ENCODE peak calls at places on chromosomes 6 and 20, in six cellular contexts. One of them, this sample, is unnamed.

GRCh38 chr6:34196833-34197195 is 39.9 kb upstream of the HMGA1 start:
- DNase-seq in esophagus muscularis mucosa: no peak
- DNase-seq in BJ: no peak
- DNase-seq in AG04449: no peak
- DNase-seq in choroid plexus epithelial cell: no peak
- DNase-seq in progenitor cell of endocrine pancreas: no peak
- DNase-seq in this sample: no peak

GRCh38 chr20:48722002-48722731 is 105.6 kb downstream of the PREX1 start:
- DNase-seq in esophagus muscularis mucosa: no peak
- DNase-seq in BJ: no peak
- DNase-seq in AG04449: no peak
- DNase-seq in choroid plexus epithelial cell: peak
- DNase-seq in progenitor cell of endocrine pancreas: no peak
- DNase-seq in this sample: no peak

GRCh38 chr6:47479156-47479541 is 1.6 kb downstream of the CD2AP start:
- DNase-seq in esophagus muscularis mucosa: no peak
- DNase-seq in BJ: no peak
- DNase-seq in AG04449: no peak
- DNase-seq in choroid plexus epithelial cell: peak
- DNase-seq in progenitor cell of endocrine pancreas: no peak
- DNase-seq in this sample: peak

GRCh38 chr6:13101985-13102384 is 226.4 kb downstream of the TBC1D7 start:
- DNase-seq in esophagus muscularis mucosa: no peak
- DNase-seq in BJ: no peak
- DNase-seq in AG04449: no peak
- DNase-seq in choroid plexus epithelial cell: no peak
- DNase-seq in progenitor cell of endocrine pancreas: no peak
- DNase-seq in this sample: no peak

GRCh38 chr6:139881728-139882211 is 507.3 kb upstream of the CITED2 start:
- DNase-seq in esophagus muscularis mucosa: no peak
- DNase-seq in BJ: no peak
- DNase-seq in AG04449: no peak
- DNase-seq in choroid plexus epithelial cell: peak
- DNase-seq in progenitor cell of endocrine pancreas: no peak
- DNase-seq in this sample: peak

GRCh38 chr6:132765560-132765959 is 7.9 kb upstream of the VNN2 start:
- DNase-seq in esophagus muscularis mucosa: no peak
- DNase-seq in BJ: no peak
- DNase-seq in AG04449: no peak
- DNase-seq in choroid plexus epithelial cell: no peak
- DNase-seq in progenitor cell of endocrine pancreas: no peak
- DNase-seq in this sample: no peak

GRCh38 chr6:41705996-41706835 is 29.2 kb downstream of the TFEB start:
- DNase-seq in esophagus muscularis mucosa: no peak
- DNase-seq in BJ: no peak
- DNase-seq in AG04449: no peak
- DNase-seq in choroid plexus epithelial cell: peak
- DNase-seq in progenitor cell of endocrine pancreas: no peak
- DNase-seq in this sample: peak

GRCh38 chr6:104118274-104118673 is 741.4 kb downstream of the HACE1 start:
- DNase-seq in esophagus muscularis mucosa: no peak
- DNase-seq in BJ: peak
- DNase-seq in AG04449: peak
- DNase-seq in choroid plexus epithelial cell: peak
- DNase-seq in progenitor cell of endocrine pancreas: no peak
- DNase-seq in this sample: no peak

GRCh38 chr6:170497845-170498281 is 55.2 kb downstream of the PSMB1 start:
- DNase-seq in esophagus muscularis mucosa: no peak
- DNase-seq in BJ: no peak
- DNase-seq in AG04449: no peak
- DNase-seq in choroid plexus epithelial cell: peak
- DNase-seq in progenitor cell of endocrine pancreas: no peak
- DNase-seq in this sample: no peak

GRCh38 chr6:82785206-82785605 is 280.4 kb downstream of the UBE3D start:
- DNase-seq in esophagus muscularis mucosa: no peak
- DNase-seq in BJ: no peak
- DNase-seq in AG04449: no peak
- DNase-seq in choroid plexus epithelial cell: peak
- DNase-seq in progenitor cell of endocrine pancreas: no peak
- DNase-seq in this sample: no peak

GRCh38 chr6:152096863-152097496 is 289.5 kb downstream of the ESR1 start:
- DNase-seq in esophagus muscularis mucosa: peak
- DNase-seq in BJ: peak
- DNase-seq in AG04449: peak
- DNase-seq in choroid plexus epithelial cell: peak
- DNase-seq in progenitor cell of endocrine pancreas: no peak
- DNase-seq in this sample: no peak

GRCh38 chr6:163711615-163712568 is 297.4 kb downstream of the QKI start:
- DNase-seq in esophagus muscularis mucosa: no peak
- DNase-seq in BJ: peak
- DNase-seq in AG04449: no peak
- DNase-seq in choroid plexus epithelial cell: no peak
- DNase-seq in progenitor cell of endocrine pancreas: no peak
- DNase-seq in this sample: peak
- TF ChIP-seq CTCF in esophagus muscularis mucosa: no peak
- TF ChIP-seq CTCF in BJ: peak
- TF ChIP-seq CTCF in AG04449: no peak
- TF ChIP-seq CTCF in choroid plexus epithelial cell: no peak
- TF ChIP-seq CTCF in progenitor cell of endocrine pancreas: no peak
- TF ChIP-seq CTCF in this sample: peak

GRCh38 chr6:136037885-136038460 is 186.5 kb downstream of the PDE7B start:
- DNase-seq in esophagus muscularis mucosa: no peak
- DNase-seq in BJ: no peak
- DNase-seq in AG04449: no peak
- DNase-seq in choroid plexus epithelial cell: peak
- DNase-seq in progenitor cell of endocrine pancreas: no peak
- DNase-seq in this sample: no peak
- TF ChIP-seq CTCF in esophagus muscularis mucosa: peak
- TF ChIP-seq CTCF in BJ: peak
- TF ChIP-seq CTCF in AG04449: peak
- TF ChIP-seq CTCF in choroid plexus epithelial cell: peak
- TF ChIP-seq CTCF in progenitor cell of endocrine pancreas: no peak
- TF ChIP-seq CTCF in this sample: no peak

GRCh38 chr6:19454999-19455392 is 382.2 kb upstream of the ID4 start:
- DNase-seq in esophagus muscularis mucosa: no peak
- DNase-seq in BJ: no peak
- DNase-seq in AG04449: no peak
- DNase-seq in choroid plexus epithelial cell: no peak
- DNase-seq in progenitor cell of endocrine pancreas: no peak
- DNase-seq in this sample: no peak

GRCh38 chr6:19446570-19446969 is 390.6 kb upstream of the ID4 start:
- DNase-seq in esophagus muscularis mucosa: no peak
- DNase-seq in BJ: no peak
- DNase-seq in AG04449: no peak
- DNase-seq in choroid plexus epithelial cell: no peak
- DNase-seq in progenitor cell of endocrine pancreas: no peak
- DNase-seq in this sample: no peak

GRCh38 chr6:19450651-19451050 is 386.5 kb upstream of the ID4 start:
- DNase-seq in esophagus muscularis mucosa: no peak
- DNase-seq in BJ: no peak
- DNase-seq in AG04449: no peak
- DNase-seq in choroid plexus epithelial cell: no peak
- DNase-seq in progenitor cell of endocrine pancreas: no peak
- DNase-seq in this sample: no peak

GRCh38 chr6:19454296-19454998 is 382.7 kb upstream of the ID4 start:
- DNase-seq in esophagus muscularis mucosa: no peak
- DNase-seq in BJ: no peak
- DNase-seq in AG04449: no peak
- DNase-seq in choroid plexus epithelial cell: no peak
- DNase-seq in progenitor cell of endocrine pancreas: no peak
- DNase-seq in this sample: no peak

DNA sequence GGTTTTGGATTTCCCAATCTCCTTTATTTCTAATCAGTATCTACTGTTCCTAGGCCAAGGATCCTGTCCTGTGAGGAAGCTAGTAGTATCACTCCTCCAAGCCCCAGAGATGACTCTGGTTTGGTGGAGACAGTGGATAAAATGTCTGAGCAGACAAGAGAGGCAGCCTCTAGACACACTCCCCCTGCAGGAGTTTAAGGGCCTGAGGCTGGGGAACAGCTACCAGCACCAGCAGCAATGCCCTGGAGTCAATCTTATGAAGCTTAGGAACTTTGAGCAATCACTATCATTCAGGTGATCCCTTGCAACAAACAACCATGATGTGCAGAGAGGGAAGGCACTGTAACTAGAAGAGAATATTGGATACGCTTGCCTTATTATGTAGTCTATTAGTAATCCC is 384.7 kb upstream of the ID4 start:
- DNase-seq in esophagus muscularis mucosa: no peak
- DNase-seq in BJ: no peak
- DNase-seq in AG04449: no peak
- DNase-seq in choroid plexus epithelial cell: peak
- DNase-seq in progenitor cell of endocrine pancreas: no peak
- DNase-seq in this sample: no peak
- TF ChIP-seq CTCF in esophagus muscularis mucosa: no peak
- TF ChIP-seq CTCF in BJ: no peak
- TF ChIP-seq CTCF in AG04449: no peak
- TF ChIP-seq CTCF in choroid plexus epithelial cell: peak
- TF ChIP-seq CTCF in progenitor cell of endocrine pancreas: no peak
- TF ChIP-seq CTCF in this sample: no peak

DNA sequence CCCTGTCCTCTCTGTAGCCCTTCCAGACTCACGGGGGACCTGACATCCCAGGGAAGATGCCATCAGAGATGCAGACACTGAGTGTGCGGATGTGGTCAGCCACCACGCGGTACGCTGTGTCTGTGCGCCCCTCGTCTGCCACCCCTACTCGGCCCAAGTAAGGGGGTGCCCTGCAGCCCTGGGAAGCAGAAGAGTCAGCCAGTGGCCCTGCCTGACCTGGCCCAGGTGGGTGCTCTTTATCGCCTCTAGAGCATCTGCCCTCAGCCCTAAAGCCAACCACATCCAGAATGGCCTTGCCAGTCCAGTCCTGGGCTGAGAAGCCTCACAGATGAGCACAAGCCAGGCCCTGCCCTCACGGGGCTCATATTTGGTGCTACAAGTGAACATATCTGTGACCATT is 5.9 kb downstream of the AARS2 start:
- DNase-seq in esophagus muscularis mucosa: no peak
- DNase-seq in BJ: no peak
- DNase-seq in AG04449: no peak
- DNase-seq in choroid plexus epithelial cell: no peak
- DNase-seq in progenitor cell of endocrine pancreas: no peak
- DNase-seq in this sample: no peak
- TF ChIP-seq CTCF in esophagus muscularis mucosa: no peak
- TF ChIP-seq CTCF in BJ: no peak
- TF ChIP-seq CTCF in AG04449: no peak
- TF ChIP-seq CTCF in choroid plexus epithelial cell: no peak
- TF ChIP-seq CTCF in progenitor cell of endocrine pancreas: no peak
- TF ChIP-seq CTCF in this sample: no peak

GRCh38 chr20:953742-954141 is 37.6 kb upstream of the ANGPT4 start:
- DNase-seq in esophagus muscularis mucosa: no peak
- DNase-seq in BJ: no peak
- DNase-seq in AG04449: no peak
- DNase-seq in choroid plexus epithelial cell: peak
- DNase-seq in progenitor cell of endocrine pancreas: no peak
- DNase-seq in this sample: no peak
- TF ChIP-seq CTCF in esophagus muscularis mucosa: no peak
- TF ChIP-seq CTCF in BJ: peak
- TF ChIP-seq CTCF in AG04449: peak
- TF ChIP-seq CTCF in choroid plexus epithelial cell: peak
- TF ChIP-seq CTCF in progenitor cell of endocrine pancreas: peak
- TF ChIP-seq CTCF in this sample: no peak

GRCh38 chr6:56616967-56617366 is 25.7 kb downstream of the DST start:
- DNase-seq in esophagus muscularis mucosa: no peak
- DNase-seq in BJ: no peak
- DNase-seq in AG04449: no peak
- DNase-seq in choroid plexus epithelial cell: no peak
- DNase-seq in progenitor cell of endocrine pancreas: no peak
- DNase-seq in this sample: no peak

GRCh38 chr6:56620229-56620868 is 22.3 kb downstream of the DST start:
- DNase-seq in esophagus muscularis mucosa: no peak
- DNase-seq in BJ: no peak
- DNase-seq in AG04449: no peak
- DNase-seq in choroid plexus epithelial cell: no peak
- DNase-seq in progenitor cell of endocrine pancreas: no peak
- DNase-seq in this sample: no peak

GRCh38 chr6:56613247-56613851 is 29.3 kb downstream of the DST start:
- DNase-seq in esophagus muscularis mucosa: no peak
- DNase-seq in BJ: no peak
- DNase-seq in AG04449: no peak
- DNase-seq in choroid plexus epithelial cell: no peak
- DNase-seq in progenitor cell of endocrine pancreas: no peak
- DNase-seq in this sample: no peak

GRCh38 chr6:56618050-56618449 is 24.6 kb downstream of the DST start:
- DNase-seq in esophagus muscularis mucosa: no peak
- DNase-seq in BJ: no peak
- DNase-seq in AG04449: no peak
- DNase-seq in choroid plexus epithelial cell: no peak
- DNase-seq in progenitor cell of endocrine pancreas: no peak
- DNase-seq in this sample: no peak
- TF ChIP-seq CTCF in esophagus muscularis mucosa: no peak
- TF ChIP-seq CTCF in BJ: peak
- TF ChIP-seq CTCF in AG04449: no peak
- TF ChIP-seq CTCF in choroid plexus epithelial cell: peak
- TF ChIP-seq CTCF in progenitor cell of endocrine pancreas: peak
- TF ChIP-seq CTCF in this sample: no peak

This sample was measured in GM13977.